ENCODE peak calls at places on chromosomes 16 and 17, in five cellular contexts. L is H1, U is NT2/D1, W is HepG2, J is HEK293T. Z is an unnamed sample.

GRCh38 chr17:61463068-61463980 is 11.1 kb downstream of the TBX4 start:
- DNase-seq in L (peak), U (no peak), W (no peak), J (no peak), Z (no peak)

GRCh38 chr17:80416260-80416939 is 1.4 kb downstream of the ENDOV start:
- DNase-seq in L (no peak), U (no peak), W (no peak), J (no peak), Z (no peak)

GRCh38 chr16:19884021-19884485 is 595 bp downstream of the GPRC5B start:
- DNase-seq in L (peak), U (no peak), W (no peak), J (no peak), Z (no peak)

GRCh38 chr16:57147381-57148191 is 38.3 kb downstream of the PSME3IP1 start:
- DNase-seq in L (no peak), U (peak), W (no peak), J (no peak), Z (no peak)

GRCh38 chr17:49001671-49002070 is 4.5 kb downstream of the IGF2BP1 start:
- DNase-seq in L (no peak), U (no peak), W (no peak), J (no peak), Z (no peak)

GRCh38 chr17:353838-354234 is 1.2 kb upstream of the RPH3AL start:
- DNase-seq in L (no peak), U (no peak), W (no peak), J (no peak), Z (no peak)

GRCh38 chr16:50644730-50645129 is 36.4 kb downstream of the SNX20 start:
- DNase-seq in L (no peak), U (no peak), W (no peak), J (no peak), Z (no peak)

GRCh38 chr16:30660424-30661251 is 2.4 kb downstream of the FBRS start:
- DNase-seq in L (no peak), U (no peak), W (no peak), J (no peak), Z (no peak)

GRCh38 chr16:81693047-81693446 is 86.0 kb upstream of the PLCG2 start:
- DNase-seq in L (no peak), U (no peak), W (no peak), J (no peak), Z (no peak)

GRCh38 chr17:37490638-37491614 is 1.2 kb downstream of the DUSP14 start:
- DNase-seq in L (peak), U (no peak), W (peak), J (peak), Z (no peak)

DNA sequence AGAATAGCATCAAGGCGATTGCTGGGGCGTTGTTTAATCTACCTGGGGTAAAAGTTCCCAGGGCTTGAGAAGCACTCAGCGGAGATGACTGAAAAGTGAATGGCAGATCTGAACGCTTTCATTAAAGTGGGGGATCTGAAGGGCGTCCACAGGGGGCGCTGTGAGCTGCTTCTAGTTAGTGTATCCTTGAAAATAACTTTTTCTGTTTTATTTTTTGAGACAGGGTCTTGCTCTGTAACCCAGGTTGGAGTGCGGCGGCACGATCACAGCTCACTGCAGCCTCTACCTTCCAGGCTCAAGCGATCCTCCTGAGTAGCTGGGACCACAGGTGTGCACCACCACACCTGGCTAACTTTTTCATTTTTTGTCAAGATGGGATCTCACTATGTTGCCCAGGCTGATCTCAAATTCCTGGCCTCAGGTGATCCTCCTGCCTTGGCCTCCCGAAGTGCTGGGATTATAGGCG is 360.4 kb downstream of the SEC14L1 start:
- DNase-seq in L (no peak), U (no peak), W (peak), J (peak), Z (no peak)
- TF ChIP-seq SUZ12 in L (no peak), U (no peak), W (no peak), J (no peak), Z (no peak)

DNA sequence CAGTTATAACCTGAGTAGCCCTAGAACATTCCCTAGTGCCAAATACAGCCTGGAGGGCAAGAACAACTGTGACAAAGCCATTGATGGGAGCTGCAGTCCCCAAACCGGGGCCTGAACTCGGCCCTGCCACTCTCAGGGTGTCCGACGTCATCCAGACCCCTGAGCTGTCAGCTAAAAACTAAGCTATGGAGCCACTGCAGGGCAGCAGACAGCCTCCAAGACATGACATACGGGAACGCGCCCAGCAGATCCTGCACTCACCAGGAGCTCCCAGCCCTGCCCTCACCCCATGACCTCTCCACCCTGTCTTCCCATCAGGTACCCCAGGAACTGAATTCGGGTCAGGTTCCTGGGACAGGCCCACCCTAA is 28.4 kb downstream of the KDM8 start:
- DNase-seq in L (no peak), U (no peak), W (no peak), J (no peak), Z (no peak)
- TF ChIP-seq SUZ12 in L (no peak), U (no peak), W (no peak), J (no peak), Z (no peak)

GRCh38 chr17:11704041-11704440 is 105.8 kb downstream of the DNAH9 start:
- DNase-seq in L (no peak), U (no peak), W (no peak), J (no peak), Z (no peak)
- TF ChIP-seq SUZ12 in L (no peak), U (no peak), W (no peak), J (no peak), Z (no peak)

GRCh38 chr16:70341600-70341999 is 5.1 kb upstream of the DDX19A start:
- DNase-seq in L (no peak), U (no peak), W (no peak), J (no peak), Z (no peak)
- TF ChIP-seq SUZ12 in L (no peak), U (no peak), W (no peak), J (no peak), Z (no peak)

GRCh38 chr16:2428051-2428786 is 1.0 kb upstream of the CCNF start:
- DNase-seq in L (peak), U (peak), W (no peak), J (peak), Z (no peak)
- TF ChIP-seq SUZ12 in L (peak), U (no peak), W (no peak), J (no peak), Z (no peak)

GRCh38 chr16:1949507-1949906 is 5.0 kb downstream of the RPL3L start:
- DNase-seq in L (no peak), U (no peak), W (no peak), J (no peak), Z (no peak)

GRCh38 chr16:1950047-1950446 is 4.4 kb downstream of the RPL3L start:
- DNase-seq in L (no peak), U (no peak), W (no peak), J (no peak), Z (no peak)

GRCh38 chr16:1950559-1950958 is 3.9 kb downstream of the RPL3L start:
- DNase-seq in L (no peak), U (no peak), W (no peak), J (no peak), Z (no peak)

GRCh38 chr16:1958715-1959268 is 546 bp upstream of the NDUFB10 start:
- DNase-seq in L (peak), U (no peak), W (no peak), J (no peak), Z (no peak)

DNA sequence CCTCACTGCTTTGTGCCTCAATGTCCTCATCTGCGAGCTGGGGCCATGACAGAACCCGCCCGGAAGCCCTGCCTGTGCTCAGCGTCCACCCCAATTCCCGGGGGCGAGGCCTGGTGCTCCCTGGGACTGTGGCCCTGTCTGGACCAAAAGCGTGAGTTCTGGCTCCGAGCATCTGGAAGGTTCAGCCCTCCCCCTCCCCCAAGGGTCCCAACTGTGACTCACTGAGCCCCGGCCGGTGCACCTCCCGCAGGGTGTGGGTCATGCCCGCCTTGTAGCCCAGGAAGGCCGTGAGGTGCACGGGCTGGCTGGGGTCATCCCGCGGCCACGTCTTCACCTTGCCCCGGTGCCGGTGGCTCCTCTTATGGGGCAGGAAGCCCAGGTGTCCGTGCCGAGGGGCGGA is 755 bp downstream of the RPL3L start:
- DNase-seq in L (no peak), U (no peak), W (no peak), J (no peak), Z (no peak)
- TF ChIP-seq SUZ12 in L (no peak), U (no peak), W (no peak), J (no peak), Z (no peak)

GRCh38 chr16:24685539-24686432 is 43.7 kb upstream of the TNRC6A start:
- DNase-seq in L (peak), U (no peak), W (peak), J (peak), Z (no peak)

GRCh38 chr16:24686678-24687077 is 42.8 kb upstream of the TNRC6A start:
- DNase-seq in L (no peak), U (no peak), W (no peak), J (no peak), Z (no peak)

GRCh38 chr16:24692854-24693253 is 36.6 kb upstream of the TNRC6A start:
- DNase-seq in L (no peak), U (no peak), W (no peak), J (no peak), Z (no peak)

GRCh38 chr16:24688359-24688758 is 41.1 kb upstream of the TNRC6A start:
- DNase-seq in L (no peak), U (no peak), W (no peak), J (no peak), Z (no peak)

DNA sequence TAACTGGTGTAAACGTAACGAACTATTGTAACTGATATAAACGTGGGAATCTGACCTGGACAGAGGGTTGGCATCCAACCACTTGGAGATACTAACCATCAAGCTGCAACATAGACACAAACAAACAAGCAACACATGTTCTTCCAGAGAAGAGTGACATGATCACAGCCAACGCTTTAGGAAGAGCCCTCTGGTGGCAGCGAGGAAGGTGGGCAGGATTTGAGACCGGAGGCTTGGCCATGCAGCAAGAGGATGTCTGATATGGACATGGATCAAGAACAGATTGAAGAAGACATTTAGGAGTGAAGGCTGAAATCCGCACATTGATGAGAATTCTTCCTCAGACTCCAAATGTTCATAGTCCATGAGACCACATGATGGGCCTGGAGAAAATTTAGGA is 40.3 kb upstream of the TNRC6A start:
- DNase-seq in L (no peak), U (no peak), W (peak), J (peak), Z (no peak)
- TF ChIP-seq SUZ12 in L (no peak), U (no peak), W (no peak), J (no peak), Z (no peak)

DNA sequence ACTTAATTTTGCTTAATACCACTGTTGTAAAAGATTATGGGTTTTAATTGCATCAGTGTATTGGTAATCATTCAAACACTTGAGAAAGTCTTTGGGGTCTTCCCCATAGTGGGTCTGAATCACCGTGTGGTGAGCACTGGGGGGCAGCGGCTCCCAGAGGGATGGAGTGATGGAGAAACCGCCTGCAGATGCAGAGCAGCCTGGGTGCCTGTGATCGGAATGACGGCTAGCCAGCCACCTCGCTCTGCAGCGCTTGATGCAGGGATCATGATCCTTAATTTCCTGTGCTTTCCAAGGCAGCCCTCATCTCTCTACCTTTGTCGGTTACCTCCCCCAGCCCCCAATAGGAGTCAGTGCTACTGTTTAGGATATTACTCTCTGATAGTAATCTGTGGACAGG is 135.5 kb downstream of the MSI2 start:
- DNase-seq in L (no peak), U (no peak), W (no peak), J (no peak), Z (no peak)
- TF ChIP-seq SUZ12 in L (no peak), U (no peak), W (no peak), J (no peak), Z (no peak)

GRCh38 chr17:7775058-7775457 is 57.5 kb downstream of the DNAH2 start:
- DNase-seq in L (no peak), U (no peak), W (no peak), J (no peak), Z (no peak)
- TF ChIP-seq SUZ12 in L (no peak), U (no peak), W (no peak), J (no peak), Z (no peak)

DNA sequence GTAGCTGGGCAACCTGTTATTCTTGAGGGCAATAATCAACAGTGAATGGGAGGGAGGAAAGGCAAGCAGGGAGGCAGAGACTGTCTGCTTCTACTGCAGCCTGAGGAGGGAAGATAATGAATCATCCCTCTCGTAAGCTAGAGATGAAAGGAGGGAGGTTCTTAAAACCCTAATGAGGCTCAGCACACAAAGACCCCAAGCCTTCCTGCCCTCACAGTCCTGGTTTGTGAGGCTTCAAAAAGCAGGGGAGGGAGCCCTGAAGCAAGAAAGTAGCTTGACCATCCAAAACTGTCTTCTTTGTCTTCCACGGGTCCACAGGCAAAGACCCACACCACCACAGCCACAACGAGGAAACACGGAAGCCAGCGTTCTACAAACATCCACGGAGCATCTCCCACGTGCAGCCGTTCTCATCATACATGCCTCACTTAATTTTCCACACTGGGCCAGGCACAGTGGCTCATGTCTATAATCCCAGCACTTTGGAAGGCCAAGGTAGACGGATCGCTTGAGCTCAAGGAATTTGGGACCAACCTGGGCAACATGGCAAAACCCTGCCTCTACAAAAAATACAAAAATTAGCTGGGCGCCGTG is 1.7 kb downstream of the PIK3R5 start:
- DNase-seq in L (no peak), U (no peak), W (no peak), J (no peak), Z (no peak)
- TF ChIP-seq SUZ12 in L (no peak), U (no peak), W (no peak), J (no peak), Z (no peak)

Z was measured in GM12878.